ENCODE peak calls at places on chromosome 2, in seven cellular contexts. R is mucosa of gallbladder, H is left colon, P is activated gamma-delta T cell, F is HFFc6, D is memory B cell, G is germinal center. X is an unnamed sample.

GRCh38 chr2:128281852-128282245 is 36.8 kb downstream of the HS6ST1 start:
- DNase-seq in R (no peak), H (peak; percentile 3), P (no peak), F (no peak), D (no peak), G (no peak), X (no peak)

GRCh38 chr2:38666578-38666926 is 638 bp downstream of the GALM start:
- DNase-seq in R (peak; percentile 61), H (peak; percentile 65), P (no peak), F (no peak), D (peak; percentile 16), G (peak; percentile 43), X (no peak)

GRCh38 chr2:7812231-7812995 is 869.4 kb upstream of the ID2 start:
- DNase-seq in R (no peak), H (no peak), P (no peak), F (peak; percentile 72), D (no peak), G (no peak), X (no peak)

GRCh38 chr2:76579911-76580310 is 869.2 kb upstream of the GCFC2 start:
- DNase-seq in R (no peak), H (no peak), P (no peak), F (no peak), D (no peak), G (no peak), X (no peak)

GRCh38 chr2:155810411-155810810 is 522.1 kb downstream of the NR4A2 start:
- DNase-seq in R (no peak), H (no peak), P (no peak), F (no peak), D (no peak), G (no peak), X (no peak)

GRCh38 chr2:223297788-223298187 is 245.8 kb downstream of the KCNE4 start:
- DNase-seq in R (no peak), H (no peak), P (no peak), F (no peak), D (no peak), G (no peak), X (no peak)

GRCh38 chr2:163731735-163732134 is 4.1 kb downstream of the FIGN start:
- DNase-seq in R (no peak), H (no peak), P (no peak), F (no peak), D (no peak), G (no peak), X (no peak)

GRCh38 chr2:212873256-212873655 is 278.2 kb downstream of the IKZF2 start:
- DNase-seq in R (no peak), H (no peak), P (no peak), F (no peak), D (no peak), G (no peak), X (no peak)

GRCh38 chr2:100880730-100881129 is 60.8 kb downstream of the NPAS2 start:
- DNase-seq in R (no peak), H (no peak), P (no peak), F (no peak), D (no peak), G (no peak), X (no peak)

GRCh38 chr2:5777089-5777488 is 84.9 kb downstream of the SOX11 start:
- DNase-seq in R (no peak), H (no peak), P (no peak), F (no peak), D (no peak), G (no peak), X (no peak)

GRCh38 chr2:4763009-4763408 is 929.2 kb upstream of the SOX11 start:
- DNase-seq in R (peak; percentile 42), H (no peak), P (no peak), F (no peak), D (no peak), G (no peak), X (peak; percentile 71)

GRCh38 chr2:56580242-56580641 is 396.5 kb downstream of the CCDC85A start:
- DNase-seq in R (no peak), H (no peak), P (no peak), F (peak; percentile 79), D (no peak), G (no peak), X (no peak)

GRCh38 chr2:9655441-9656269 is 24.9 kb upstream of the YWHAQ start:
- DNase-seq in R (no peak), H (no peak), P (no peak), F (peak; percentile 97), D (no peak), G (no peak), X (no peak)

GRCh38 chr2:234690569-234691225 is 193.8 kb upstream of the ARL4C start:
- DNase-seq in R (no peak), H (no peak), P (no peak), F (no peak), D (no peak), G (no peak), X (peak; percentile 92)

GRCh38 chr2:155980941-155981561 is 351.5 kb downstream of the NR4A2 start:
- DNase-seq in R (no peak), H (no peak), P (no peak), F (no peak), D (no peak), G (no peak), X (no peak)

GRCh38 chr2:102809291-102810189 is 47.7 kb downstream of the TMEM182 start:
- DNase-seq in R (no peak), H (no peak), P (no peak), F (peak; percentile 15), D (no peak), G (no peak), X (no peak)

GRCh38 chr2:164913640-164914346 is 41.5 kb downstream of the SLC38A11 start:
- DNase-seq in R (no peak), H (no peak), P (no peak), F (peak; percentile 54), D (no peak), G (peak; percentile 5), X (no peak)

GRCh38 chr2:158967731-158968395 is 577 bp upstream of the TANC1 start:
- DNase-seq in R (peak; percentile 29), H (peak; percentile 62), P (no peak), F (peak; percentile 63), D (no peak), G (no peak), X (peak; percentile 75)

GRCh38 chr2:44360749-44361329 is 455 bp downstream of the PREPL start:
- DNase-seq in R (no peak), H (peak; percentile 18), P (no peak), F (no peak), D (no peak), G (no peak), X (peak; percentile 48)

GRCh38 chr2:28049416-28049815 is 158.9 kb downstream of the BABAM2 start:
- DNase-seq in R (no peak), H (no peak), P (no peak), F (no peak), D (no peak), G (no peak), X (no peak)

GRCh38 chr2:36287363-36288275 is 68.0 kb upstream of the CRIM1 start:
- DNase-seq in R (no peak), H (no peak), P (no peak), F (no peak), D (no peak), G (no peak), X (no peak)

GRCh38 chr2:241680827-241681599 is 5.6 kb downstream of the DTYMK start:
- DNase-seq in R (peak; percentile 25), H (no peak), P (no peak), F (peak; percentile 97), D (no peak), G (no peak), X (no peak)

GRCh38 chr2:71713581-71714580 is 260.5 kb downstream of the DYSF start:
- DNase-seq in R (no peak), H (no peak), P (no peak), F (peak; percentile 70), D (no peak), G (no peak), X (no peak)